ENCODE peak calls at places on chromosomes 16 and 17, in nine cellular contexts. One of them, this sample, is unnamed.

GRCh38 chr17:77449908-77450741 is 309.4 kb downstream of the SEC14L1 start:
- DNase-seq in stomach: peak
- DNase-seq in cardiac fibroblast: peak
- DNase-seq in fibroblast of pulmonary artery: peak
- DNase-seq in left ventricle myocardium inferior: peak
- DNase-seq in dorsolateral prefrontal cortex: peak
- DNase-seq in uterus: peak
- DNase-seq in fibroblast of mammary gland: peak
- DNase-seq in BE2C: peak
- DNase-seq in this sample: peak

GRCh38 chr16:68643227-68643626 is 1.9 kb upstream of the CDH3 start:
- DNase-seq in stomach: no peak
- DNase-seq in cardiac fibroblast: no peak
- DNase-seq in fibroblast of pulmonary artery: no peak
- DNase-seq in left ventricle myocardium inferior: no peak
- DNase-seq in dorsolateral prefrontal cortex: no peak
- DNase-seq in uterus: no peak
- DNase-seq in fibroblast of mammary gland: no peak
- DNase-seq in BE2C: no peak
- DNase-seq in this sample: no peak

GRCh38 chr16:89557230-89557935 is 3.1 kb upstream of the RPL13 start:
- DNase-seq in stomach: peak
- DNase-seq in cardiac fibroblast: peak
- DNase-seq in fibroblast of pulmonary artery: peak
- DNase-seq in left ventricle myocardium inferior: peak
- DNase-seq in dorsolateral prefrontal cortex: peak
- DNase-seq in uterus: peak
- DNase-seq in fibroblast of mammary gland: peak
- DNase-seq in BE2C: peak
- DNase-seq in this sample: peak

GRCh38 chr16:54072237-54072636 is 214.3 kb downstream of the IRX3 start:
- DNase-seq in stomach: no peak
- DNase-seq in cardiac fibroblast: no peak
- DNase-seq in fibroblast of pulmonary artery: no peak
- DNase-seq in left ventricle myocardium inferior: no peak
- DNase-seq in dorsolateral prefrontal cortex: no peak
- DNase-seq in uterus: no peak
- DNase-seq in fibroblast of mammary gland: no peak
- DNase-seq in BE2C: no peak
- DNase-seq in this sample: no peak

GRCh38 chr16:630815-631405 is at the start of gene WFIKKN1:
- DNase-seq in stomach: peak
- DNase-seq in cardiac fibroblast: no peak
- DNase-seq in fibroblast of pulmonary artery: no peak
- DNase-seq in left ventricle myocardium inferior: no peak
- DNase-seq in dorsolateral prefrontal cortex: no peak
- DNase-seq in uterus: peak
- DNase-seq in fibroblast of mammary gland: no peak
- DNase-seq in BE2C: peak
- DNase-seq in this sample: no peak

GRCh38 chr16:51034481-51035109 is 116.5 kb downstream of the SALL1 start:
- DNase-seq in stomach: no peak
- DNase-seq in cardiac fibroblast: no peak
- DNase-seq in fibroblast of pulmonary artery: no peak
- DNase-seq in left ventricle myocardium inferior: no peak
- DNase-seq in dorsolateral prefrontal cortex: peak
- DNase-seq in uterus: no peak
- DNase-seq in fibroblast of mammary gland: no peak
- DNase-seq in BE2C: no peak
- DNase-seq in this sample: no peak

GRCh38 chr16:81576696-81577095 is 132.1 kb downstream of the CMIP start:
- DNase-seq in stomach: no peak
- DNase-seq in cardiac fibroblast: no peak
- DNase-seq in fibroblast of pulmonary artery: no peak
- DNase-seq in left ventricle myocardium inferior: no peak
- DNase-seq in dorsolateral prefrontal cortex: no peak
- DNase-seq in uterus: no peak
- DNase-seq in fibroblast of mammary gland: no peak
- DNase-seq in BE2C: no peak
- DNase-seq in this sample: no peak

GRCh38 chr17:21357696-21358095 is 18.5 kb upstream of the KCNJ12 start:
- DNase-seq in stomach: no peak
- DNase-seq in cardiac fibroblast: no peak
- DNase-seq in fibroblast of pulmonary artery: no peak
- DNase-seq in left ventricle myocardium inferior: no peak
- DNase-seq in dorsolateral prefrontal cortex: no peak
- DNase-seq in uterus: no peak
- DNase-seq in fibroblast of mammary gland: no peak
- DNase-seq in BE2C: peak
- DNase-seq in this sample: no peak

GRCh38 chr16:74769791-74770190 is 4.8 kb downstream of the FA2H start:
- DNase-seq in stomach: no peak
- DNase-seq in cardiac fibroblast: no peak
- DNase-seq in fibroblast of pulmonary artery: no peak
- DNase-seq in left ventricle myocardium inferior: no peak
- DNase-seq in dorsolateral prefrontal cortex: no peak
- DNase-seq in uterus: no peak
- DNase-seq in fibroblast of mammary gland: no peak
- DNase-seq in BE2C: no peak
- DNase-seq in this sample: no peak

GRCh38 chr16:74770826-74771526 is 3.6 kb downstream of the FA2H start:
- DNase-seq in stomach: no peak
- DNase-seq in cardiac fibroblast: no peak
- DNase-seq in fibroblast of pulmonary artery: no peak
- DNase-seq in left ventricle myocardium inferior: no peak
- DNase-seq in dorsolateral prefrontal cortex: no peak
- DNase-seq in uterus: no peak
- DNase-seq in fibroblast of mammary gland: no peak
- DNase-seq in BE2C: no peak
- DNase-seq in this sample: no peak

GRCh38 chr16:74768239-74768638 is 6.4 kb downstream of the FA2H start:
- DNase-seq in stomach: no peak
- DNase-seq in cardiac fibroblast: no peak
- DNase-seq in fibroblast of pulmonary artery: no peak
- DNase-seq in left ventricle myocardium inferior: no peak
- DNase-seq in dorsolateral prefrontal cortex: no peak
- DNase-seq in uterus: no peak
- DNase-seq in fibroblast of mammary gland: no peak
- DNase-seq in BE2C: no peak
- DNase-seq in this sample: no peak

GRCh38 chr16:74767749-74768148 is 6.9 kb downstream of the FA2H start:
- DNase-seq in stomach: no peak
- DNase-seq in cardiac fibroblast: no peak
- DNase-seq in fibroblast of pulmonary artery: no peak
- DNase-seq in left ventricle myocardium inferior: no peak
- DNase-seq in dorsolateral prefrontal cortex: no peak
- DNase-seq in uterus: no peak
- DNase-seq in fibroblast of mammary gland: no peak
- DNase-seq in BE2C: no peak
- DNase-seq in this sample: no peak

DNA sequence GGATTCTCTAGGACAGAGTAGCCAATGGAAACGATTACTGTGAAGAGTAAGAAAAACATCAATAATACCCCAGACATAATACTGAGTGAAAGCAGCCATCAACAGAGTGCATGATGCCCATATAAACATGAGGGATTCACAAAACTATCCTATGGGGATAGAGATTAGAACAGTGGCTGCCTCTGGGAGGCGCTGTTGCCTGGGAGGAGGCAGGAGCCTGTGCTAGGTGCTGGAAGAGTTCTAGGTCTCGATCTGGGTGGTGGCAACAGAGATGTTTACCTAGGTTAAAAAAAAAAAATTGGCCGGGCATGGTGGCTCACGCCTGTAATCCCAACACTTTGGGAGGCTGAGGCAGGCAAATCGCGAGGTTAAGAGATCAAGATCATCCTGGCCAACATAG is 7.9 kb downstream of the FA2H start:
- DNase-seq in stomach: no peak
- DNase-seq in cardiac fibroblast: no peak
- DNase-seq in fibroblast of pulmonary artery: no peak
- DNase-seq in left ventricle myocardium inferior: no peak
- DNase-seq in dorsolateral prefrontal cortex: no peak
- DNase-seq in uterus: no peak
- DNase-seq in fibroblast of mammary gland: no peak
- DNase-seq in BE2C: no peak
- DNase-seq in this sample: no peak
- TF ChIP-seq CTCF in stomach: no peak
- TF ChIP-seq CTCF in cardiac fibroblast: no peak
- TF ChIP-seq CTCF in fibroblast of pulmonary artery: no peak
- TF ChIP-seq CTCF in left ventricle myocardium inferior: no peak
- TF ChIP-seq CTCF in dorsolateral prefrontal cortex: no peak
- TF ChIP-seq CTCF in uterus: no peak
- TF ChIP-seq CTCF in fibroblast of mammary gland: no peak
- TF ChIP-seq CTCF in BE2C: peak
- TF ChIP-seq CTCF in this sample: no peak

DNA sequence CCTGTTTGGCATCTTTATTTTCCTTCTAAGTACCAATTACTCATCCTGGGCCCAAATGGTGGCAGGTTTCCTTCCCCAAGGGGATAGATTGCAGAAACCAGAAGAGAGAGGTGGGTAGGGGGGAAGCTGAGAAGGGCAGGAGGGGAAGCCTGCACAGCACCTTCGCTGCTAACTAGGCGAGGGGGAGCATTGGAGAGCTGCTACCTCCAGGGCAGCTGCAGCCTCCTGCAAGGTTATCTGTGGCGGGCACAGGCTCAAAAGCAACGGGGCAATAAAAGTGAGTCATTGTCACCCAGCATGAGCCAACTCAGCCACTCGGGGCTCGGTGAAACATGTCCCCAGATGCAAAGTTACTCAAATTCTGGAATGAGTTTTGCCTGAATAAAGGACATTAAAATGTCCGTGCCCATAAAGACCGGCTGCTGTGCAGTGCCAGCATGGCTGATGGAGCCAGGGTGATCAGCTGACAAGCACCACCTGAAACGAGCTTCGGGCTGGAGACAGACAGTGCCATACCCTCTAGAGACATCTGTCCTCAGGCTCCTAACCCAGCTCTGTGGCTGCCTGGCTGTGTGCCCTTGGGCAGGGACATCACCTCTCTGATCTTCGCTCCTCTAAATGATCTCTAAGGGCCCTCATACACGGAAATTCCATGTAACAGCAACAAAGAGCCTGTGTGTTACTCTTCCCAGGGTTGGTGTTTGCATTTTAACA is 68.1 kb upstream of the GRIN2A start:
- DNase-seq in stomach: no peak
- DNase-seq in cardiac fibroblast: no peak
- DNase-seq in fibroblast of pulmonary artery: no peak
- DNase-seq in left ventricle myocardium inferior: no peak
- DNase-seq in dorsolateral prefrontal cortex: no peak
- DNase-seq in uterus: no peak
- DNase-seq in fibroblast of mammary gland: no peak
- DNase-seq in BE2C: no peak
- DNase-seq in this sample: no peak
- H3K4me3 ChIP-seq in stomach: no peak
- H3K4me3 ChIP-seq in cardiac fibroblast: no peak
- H3K4me3 ChIP-seq in fibroblast of pulmonary artery: no peak
- H3K4me3 ChIP-seq in left ventricle myocardium inferior: no peak
- H3K4me3 ChIP-seq in dorsolateral prefrontal cortex: no peak
- H3K4me3 ChIP-seq in uterus: no peak
- H3K4me3 ChIP-seq in fibroblast of mammary gland: no peak
- H3K4me3 ChIP-seq in BE2C: no peak
- H3K4me3 ChIP-seq in this sample: no peak

GRCh38 chr17:65472602-65473001 is 88.8 kb downstream of the AXIN2 start:
- DNase-seq in stomach: no peak
- DNase-seq in cardiac fibroblast: peak
- DNase-seq in fibroblast of pulmonary artery: peak
- DNase-seq in left ventricle myocardium inferior: no peak
- DNase-seq in dorsolateral prefrontal cortex: no peak
- DNase-seq in uterus: peak
- DNase-seq in fibroblast of mammary gland: peak
- DNase-seq in BE2C: no peak
- DNase-seq in this sample: peak

GRCh38 chr17:65473363-65473762 is 88.1 kb downstream of the AXIN2 start:
- DNase-seq in stomach: no peak
- DNase-seq in cardiac fibroblast: no peak
- DNase-seq in fibroblast of pulmonary artery: no peak
- DNase-seq in left ventricle myocardium inferior: no peak
- DNase-seq in dorsolateral prefrontal cortex: no peak
- DNase-seq in uterus: no peak
- DNase-seq in fibroblast of mammary gland: no peak
- DNase-seq in BE2C: no peak
- DNase-seq in this sample: no peak

GRCh38 chr17:65473985-65474384 is 87.5 kb downstream of the AXIN2 start:
- DNase-seq in stomach: no peak
- DNase-seq in cardiac fibroblast: no peak
- DNase-seq in fibroblast of pulmonary artery: no peak
- DNase-seq in left ventricle myocardium inferior: no peak
- DNase-seq in dorsolateral prefrontal cortex: no peak
- DNase-seq in uterus: no peak
- DNase-seq in fibroblast of mammary gland: no peak
- DNase-seq in BE2C: no peak
- DNase-seq in this sample: no peak

GRCh38 chr17:65477600-65477999 is 83.8 kb downstream of the AXIN2 start:
- DNase-seq in stomach: no peak
- DNase-seq in cardiac fibroblast: no peak
- DNase-seq in fibroblast of pulmonary artery: no peak
- DNase-seq in left ventricle myocardium inferior: no peak
- DNase-seq in dorsolateral prefrontal cortex: no peak
- DNase-seq in uterus: no peak
- DNase-seq in fibroblast of mammary gland: no peak
- DNase-seq in BE2C: no peak
- DNase-seq in this sample: no peak

DNA sequence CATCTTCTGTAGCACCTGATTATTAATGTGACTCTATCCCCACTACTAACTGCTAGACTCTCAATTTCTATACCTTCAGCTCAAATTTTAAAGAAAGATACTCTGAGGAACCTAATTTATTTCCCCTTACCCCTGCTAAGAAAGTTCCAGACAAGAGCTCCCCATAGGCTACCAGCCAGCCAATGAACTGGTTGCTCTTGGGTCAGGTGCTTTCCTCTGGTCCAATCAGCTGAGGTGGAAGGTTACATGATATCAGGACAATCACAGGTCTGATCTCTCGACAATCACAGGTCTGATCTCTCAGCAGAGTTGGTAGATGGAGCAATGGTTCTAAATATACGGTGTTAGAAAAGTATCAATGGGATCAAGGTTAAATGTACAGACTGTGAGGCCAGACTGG is 86.8 kb downstream of the AXIN2 start:
- DNase-seq in stomach: no peak
- DNase-seq in cardiac fibroblast: no peak
- DNase-seq in fibroblast of pulmonary artery: no peak
- DNase-seq in left ventricle myocardium inferior: no peak
- DNase-seq in dorsolateral prefrontal cortex: no peak
- DNase-seq in uterus: no peak
- DNase-seq in fibroblast of mammary gland: no peak
- DNase-seq in BE2C: no peak
- DNase-seq in this sample: no peak
- TF ChIP-seq CTCF in stomach: no peak
- TF ChIP-seq CTCF in cardiac fibroblast: no peak
- TF ChIP-seq CTCF in fibroblast of pulmonary artery: no peak
- TF ChIP-seq CTCF in left ventricle myocardium inferior: no peak
- TF ChIP-seq CTCF in dorsolateral prefrontal cortex: no peak
- TF ChIP-seq CTCF in uterus: no peak
- TF ChIP-seq CTCF in fibroblast of mammary gland: no peak
- TF ChIP-seq CTCF in BE2C: no peak
- TF ChIP-seq CTCF in this sample: no peak

GRCh38 chr17:82863941-82864720 is 24.3 kb upstream of the ZNF750 start:
- DNase-seq in stomach: peak
- DNase-seq in cardiac fibroblast: peak
- DNase-seq in fibroblast of pulmonary artery: peak
- DNase-seq in left ventricle myocardium inferior: no peak
- DNase-seq in dorsolateral prefrontal cortex: peak
- DNase-seq in uterus: peak
- DNase-seq in fibroblast of mammary gland: peak
- DNase-seq in BE2C: peak
- DNase-seq in this sample: peak

GRCh38 chr17:82864721-82865240 is 25.0 kb upstream of the ZNF750 start:
- DNase-seq in stomach: no peak
- DNase-seq in cardiac fibroblast: no peak
- DNase-seq in fibroblast of pulmonary artery: no peak
- DNase-seq in left ventricle myocardium inferior: no peak
- DNase-seq in dorsolateral prefrontal cortex: no peak
- DNase-seq in uterus: no peak
- DNase-seq in fibroblast of mammary gland: no peak
- DNase-seq in BE2C: no peak
- DNase-seq in this sample: no peak

GRCh38 chr17:82862758-82863645 is 23.2 kb upstream of the ZNF750 start:
- DNase-seq in stomach: no peak
- DNase-seq in cardiac fibroblast: no peak
- DNase-seq in fibroblast of pulmonary artery: no peak
- DNase-seq in left ventricle myocardium inferior: no peak
- DNase-seq in dorsolateral prefrontal cortex: no peak
- DNase-seq in uterus: no peak
- DNase-seq in fibroblast of mammary gland: no peak
- DNase-seq in BE2C: no peak
- DNase-seq in this sample: peak

GRCh38 chr17:82862191-82862590 is 22.4 kb upstream of the ZNF750 start:
- DNase-seq in stomach: no peak
- DNase-seq in cardiac fibroblast: no peak
- DNase-seq in fibroblast of pulmonary artery: no peak
- DNase-seq in left ventricle myocardium inferior: no peak
- DNase-seq in dorsolateral prefrontal cortex: no peak
- DNase-seq in uterus: no peak
- DNase-seq in fibroblast of mammary gland: no peak
- DNase-seq in BE2C: no peak
- DNase-seq in this sample: no peak

GRCh38 chr17:82863646-82863940 is 23.8 kb upstream of the ZNF750 start:
- DNase-seq in stomach: no peak
- DNase-seq in cardiac fibroblast: no peak
- DNase-seq in fibroblast of pulmonary artery: no peak
- DNase-seq in left ventricle myocardium inferior: no peak
- DNase-seq in dorsolateral prefrontal cortex: no peak
- DNase-seq in uterus: no peak
- DNase-seq in fibroblast of mammary gland: no peak
- DNase-seq in BE2C: no peak
- DNase-seq in this sample: no peak
- H3K4me3 ChIP-seq in stomach: no peak
- H3K4me3 ChIP-seq in cardiac fibroblast: no peak
- H3K4me3 ChIP-seq in fibroblast of pulmonary artery: no peak
- H3K4me3 ChIP-seq in left ventricle myocardium inferior: no peak
- H3K4me3 ChIP-seq in dorsolateral prefrontal cortex: no peak
- H3K4me3 ChIP-seq in uterus: no peak
- H3K4me3 ChIP-seq in fibroblast of mammary gland: no peak
- H3K4me3 ChIP-seq in BE2C: no peak
- H3K4me3 ChIP-seq in this sample: no peak